ENCODE peak calls at places on chromosomes 11 and 22, in nine cellular contexts. I is activated T-helper 1 cell treated with anti-CD3 and anti-CD28 coated beads, Interleukin-2, amount 50 U/mL, for 16 hours; N is NCI-H460; T is iPS DF 6.9; X is stimulated activated CD4-positive, alpha-beta T cell treated with anti-CD3 and anti-CD28 coated beads, Interleukin-12 subunit alpha, Interleukin-12 subunit beta, amount 100 ng/mL, for 48 hours; E is EH; A is stomach; C is AG09309; U is stimulated activated CD8-positive, alpha-beta memory T cell treated with anti-CD3 and anti-CD28 coated beads, Interleukin-15, amount 100 ng/mL, for 24 hours. D is an unnamed sample.

GRCh38 chr11:34380696-34381095 is 22.9 kb upstream of the ABTB2 start:
- DNase-seq in X (no peak), C (no peak), T (no peak), I (no peak), U (no peak), E (peak; percentile 62), A (no peak), N (peak; percentile 51), D (no peak)

GRCh38 chr11:20156280-20156875 is 3.9 kb downstream of the DBX1 start:
- DNase-seq in T (no peak), I (peak; percentile 33), C (no peak), U (no peak), N (no peak), X (no peak), A (no peak), E (no peak), D (no peak)

GRCh38 chr11:1371836-1372465 is 17.8 kb upstream of the BRSK2 start:
- DNase-seq in U (no peak), E (no peak), C (no peak), A (no peak), I (no peak), N (no peak), T (no peak), X (no peak), D (no peak)

GRCh38 chr22:44192098-44192810 is 11.5 kb downstream of the PARVG start:
- DNase-seq in I (no peak), N (no peak), A (no peak), C (no peak), T (peak; percentile 9), U (no peak), E (peak; percentile 11), X (peak; percentile 45), D (no peak)

GRCh38 chr11:65654375-65655349 is 8.1 kb downstream of the RELA start:
- DNase-seq in A (no peak), N (no peak), X (no peak), I (no peak), U (no peak), C (no peak), T (no peak), E (no peak), D (no peak)

GRCh38 chr11:66891849-66892660 is 35.2 kb downstream of the LRFN4 start:
- DNase-seq in X (peak; percentile 54), U (no peak), C (peak; percentile 73), A (peak; percentile 70), E (peak; percentile 97), N (peak; percentile 91), I (no peak), T (no peak), D (peak; percentile 62)

GRCh38 chr11:14248577-14248976 is 110.4 kb downstream of the RRAS2 start:
- DNase-seq in I (no peak), C (no peak), E (no peak), T (no peak), U (no peak), A (no peak), X (no peak), N (no peak), D (peak; percentile 74)

GRCh38 chr11:77039491-77040400 is 5.5 kb downstream of the B3GNT6 start:
- DNase-seq in X (peak; percentile 8), C (no peak), E (peak; percentile 43), A (no peak), I (no peak), U (no peak), N (no peak), T (no peak), D (peak; percentile 20)

GRCh38 chr11:105937738-105938137 is 84.3 kb downstream of the MSANTD4 start:
- DNase-seq in I (no peak), A (no peak), U (no peak), T (no peak), X (no peak), N (no peak), E (no peak), C (no peak), D (no peak)

GRCh38 chr22:37328017-37328416 is 45.7 kb downstream of the CYTH4 start:
- DNase-seq in C (peak; percentile 63), I (no peak), U (no peak), X (no peak), N (no peak), A (no peak), T (no peak), E (peak; percentile 92), D (no peak)

GRCh38 chr11:111905391-111905790 is 6.2 kb downstream of the CRYAB start:
- DNase-seq in U (no peak), E (peak; percentile 18), A (no peak), T (no peak), N (no peak), X (no peak), I (no peak), C (no peak), D (no peak)

GRCh38 chr11:27293500-27294417 is 69.3 kb downstream of the CCDC34 start:
- DNase-seq in N (no peak), C (peak; percentile 29), I (no peak), X (no peak), A (no peak), U (no peak), E (peak; percentile 73), T (no peak), D (no peak)

GRCh38 chr11:44592125-44592643 is 26.7 kb downstream of the CD82 start:
- DNase-seq in E (peak; percentile 13), T (no peak), X (no peak), C (peak; percentile 65), U (no peak), A (no peak), N (no peak), I (no peak), D (no peak)

GRCh38 chr11:76285397-76285796 is 79.1 kb upstream of the WNT11 start:
- DNase-seq in A (no peak), X (no peak), E (no peak), N (no peak), C (no peak), I (no peak), T (no peak), U (no peak), D (no peak)

GRCh38 chr11:34671117-34671516 is 50.2 kb downstream of the EHF start:
- DNase-seq in E (no peak), X (no peak), C (no peak), U (no peak), I (no peak), A (no peak), T (no peak), N (no peak), D (no peak)

GRCh38 chr11:12540075-12540685 is 134.0 kb upstream of the TEAD1 start:
- DNase-seq in T (no peak), X (no peak), E (peak; percentile 66), N (no peak), A (no peak), I (no peak), C (no peak), U (no peak), D (no peak)

GRCh38 chr22:28939394-28939793 is 56.0 kb downstream of the ZNRF3 start:
- DNase-seq in T (no peak), C (no peak), X (no peak), N (no peak), I (no peak), E (no peak), U (no peak), A (no peak), D (no peak)

GRCh38 chr11:118924591-118925585 is 838 bp downstream of the BCL9L start:
- DNase-seq in U (no peak), X (no peak), A (peak; percentile 59), I (no peak), E (peak; percentile 54), T (no peak), C (no peak), N (no peak), D (peak; percentile 66)

GRCh38 chr11:119684361-119685072 is 44.5 kb downstream of the NECTIN1 start:
- DNase-seq in C (no peak), T (no peak), N (no peak), U (no peak), A (no peak), I (no peak), X (no peak), E (peak; percentile 83), D (no peak)

GRCh38 chr11:8732748-8733241 is 50.2 kb downstream of the RPL27A start:
- DNase-seq in I (no peak), N (no peak), U (no peak), X (no peak), C (no peak), E (peak; percentile 93), T (no peak), A (peak; percentile 40), D (peak; percentile 51)

GRCh38 chr11:133898031-133898769 is 52.9 kb upstream of the SPATA19 start:
- DNase-seq in C (no peak), X (no peak), U (no peak), T (peak; percentile 20), E (no peak), A (peak; percentile 20), N (no peak), I (no peak), D (no peak)

GRCh38 chr11:77778549-77778948 is 42.0 kb downstream of the RSF1 start:
- DNase-seq in N (no peak), A (no peak), X (no peak), I (no peak), U (no peak), E (no peak), C (no peak), T (no peak), D (no peak)

GRCh38 chr22:41929158-41929896 is 2.7 kb upstream of the TNFRSF13C start:
- DNase-seq in N (no peak), E (no peak), X (no peak), C (no peak), A (no peak), I (no peak), T (no peak), U (no peak), D (no peak)

GRCh38 chr11:29119691-29120328 is 897.0 kb downstream of the KCNA4 start:
- DNase-seq in N (peak; percentile 87), E (peak; percentile 97), T (no peak), A (no peak), C (peak; percentile 82), I (no peak), U (no peak), X (no peak), D (no peak)

GRCh38 chr11:15605094-15605493 is 490.4 kb downstream of the INSC start:
- DNase-seq in E (no peak), C (no peak), N (no peak), T (no peak), X (no peak), I (no peak), U (no peak), A (peak; percentile 50), D (no peak)

GRCh38 chr11:87036756-87037449 is 831 bp upstream of the TMEM135 start:
- DNase-seq in I (no peak), C (no peak), U (peak; percentile 2), A (no peak), N (no peak), E (no peak), X (peak; percentile 6), T (no peak), D (peak; percentile 44)